ENCODE peak calls at places on chromosomes 7 and 10, in four cellular contexts. One of them, this sample, is unnamed.

GRCh38 chr7:111537134-111537533 is 25.2 kb downstream of the IMMP2L start:
- DNase-seq in endothelial cell of umbilical vein: no peak
- DNase-seq in HCT116: no peak
- DNase-seq in lower leg skin: no peak
- DNase-seq in this sample: no peak

GRCh38 chr10:122154034-122154732 is 116.9 kb upstream of the BTBD16 start:
- DNase-seq in endothelial cell of umbilical vein: no peak
- DNase-seq in HCT116: no peak
- DNase-seq in lower leg skin: no peak
- DNase-seq in this sample: no peak

GRCh38 chr10:3924344-3924743 is 139.3 kb upstream of the KLF6 start:
- DNase-seq in endothelial cell of umbilical vein: peak; percentile 98
- DNase-seq in HCT116: no peak
- DNase-seq in lower leg skin: peak; percentile 72
- DNase-seq in this sample: peak; percentile 42

GRCh38 chr10:78846770-78847169 is 222.0 kb upstream of the ZMIZ1 start:
- DNase-seq in endothelial cell of umbilical vein: no peak
- DNase-seq in HCT116: no peak
- DNase-seq in lower leg skin: peak; percentile 79
- DNase-seq in this sample: no peak

GRCh38 chr10:22714524-22715289 is at the start of gene PIP4K2A:
- DNase-seq in endothelial cell of umbilical vein: peak; percentile 58
- DNase-seq in HCT116: peak; percentile 15
- DNase-seq in lower leg skin: peak; percentile 93
- DNase-seq in this sample: peak; percentile 76

GRCh38 chr7:23067271-23067670 is 38.3 kb upstream of the KLHL7 start:
- DNase-seq in endothelial cell of umbilical vein: no peak
- DNase-seq in HCT116: no peak
- DNase-seq in lower leg skin: no peak
- DNase-seq in this sample: no peak

GRCh38 chr7:158048569-158048968 is 539.1 kb downstream of the PTPRN2 start:
- DNase-seq in endothelial cell of umbilical vein: no peak
- DNase-seq in HCT116: no peak
- DNase-seq in lower leg skin: no peak
- DNase-seq in this sample: no peak

GRCh38 chr7:102097601-102098161 is 189.0 kb upstream of the SH2B2 start:
- DNase-seq in endothelial cell of umbilical vein: no peak
- DNase-seq in HCT116: peak; percentile 88
- DNase-seq in lower leg skin: no peak
- DNase-seq in this sample: no peak

GRCh38 chr10:70604106-70604505 is 1.6 kb upstream of the PRF1 start:
- DNase-seq in endothelial cell of umbilical vein: no peak
- DNase-seq in HCT116: no peak
- DNase-seq in lower leg skin: no peak
- DNase-seq in this sample: no peak

GRCh38 chr7:29953735-29954347 is 35.8 kb downstream of the SCRN1 start:
- DNase-seq in endothelial cell of umbilical vein: no peak
- DNase-seq in HCT116: no peak
- DNase-seq in lower leg skin: no peak
- DNase-seq in this sample: no peak

GRCh38 chr10:18683427-18683826 is 24.2 kb downstream of the ARL5B start:
- DNase-seq in endothelial cell of umbilical vein: no peak
- DNase-seq in HCT116: no peak
- DNase-seq in lower leg skin: no peak
- DNase-seq in this sample: no peak

GRCh38 chr10:69051710-69052487 is 36.0 kb upstream of the SRGN start:
- DNase-seq in endothelial cell of umbilical vein: no peak
- DNase-seq in HCT116: no peak
- DNase-seq in lower leg skin: no peak
- DNase-seq in this sample: no peak

GRCh38 chr7:5396542-5396941 is 27.1 kb downstream of the TNRC18 start:
- DNase-seq in endothelial cell of umbilical vein: no peak
- DNase-seq in HCT116: peak; percentile 54
- DNase-seq in lower leg skin: no peak
- DNase-seq in this sample: no peak

GRCh38 chr10:4315529-4315928 is 510.5 kb upstream of the AKR1E2 start:
- DNase-seq in endothelial cell of umbilical vein: peak; percentile 78
- DNase-seq in HCT116: no peak
- DNase-seq in lower leg skin: no peak
- DNase-seq in this sample: no peak

GRCh38 chr7:139505563-139505962 is 17.9 kb upstream of the CLEC2L start:
- DNase-seq in endothelial cell of umbilical vein: no peak
- DNase-seq in HCT116: peak; percentile 15
- DNase-seq in lower leg skin: no peak
- DNase-seq in this sample: no peak

GRCh38 chr10:76051007-76051936 is 619.8 kb downstream of the LRMDA start:
- DNase-seq in endothelial cell of umbilical vein: no peak
- DNase-seq in HCT116: peak; percentile 29
- DNase-seq in lower leg skin: no peak
- DNase-seq in this sample: no peak

GRCh38 chr7:2970907-2971306 is 72.8 kb downstream of the CARD11 start:
- DNase-seq in endothelial cell of umbilical vein: no peak
- DNase-seq in HCT116: no peak
- DNase-seq in lower leg skin: peak; percentile 43
- DNase-seq in this sample: no peak

GRCh38 chr10:47048533-47048905 is 137.3 kb downstream of the PTPN20 start:
- DNase-seq in endothelial cell of umbilical vein: no peak
- DNase-seq in HCT116: no peak
- DNase-seq in lower leg skin: peak; percentile 68
- DNase-seq in this sample: no peak

GRCh38 chr7:157875230-157876179 is 538.7 kb downstream of the DNAJB6 start:
- DNase-seq in endothelial cell of umbilical vein: no peak
- DNase-seq in HCT116: peak; percentile 23
- DNase-seq in lower leg skin: no peak
- DNase-seq in this sample: peak; percentile 45

GRCh38 chr7:116583653-116584052 is 58.8 kb downstream of the CAV1 start:
- DNase-seq in endothelial cell of umbilical vein: no peak
- DNase-seq in HCT116: no peak
- DNase-seq in lower leg skin: no peak
- DNase-seq in this sample: no peak

GRCh38 chr10:22997102-22997501 is 69.2 kb downstream of the ARMC3 start:
- DNase-seq in endothelial cell of umbilical vein: peak; percentile 7
- DNase-seq in HCT116: peak; percentile 19
- DNase-seq in lower leg skin: no peak
- DNase-seq in this sample: no peak

GRCh38 chr10:37236093-37236492 is 110.7 kb downstream of the ANKRD30A start:
- DNase-seq in endothelial cell of umbilical vein: no peak
- DNase-seq in HCT116: no peak
- DNase-seq in lower leg skin: no peak
- DNase-seq in this sample: no peak

GRCh38 chr10:120948889-120949382 is 97.8 kb downstream of the WDR11 start:
- DNase-seq in endothelial cell of umbilical vein: peak; percentile 66
- DNase-seq in HCT116: peak; percentile 48
- DNase-seq in lower leg skin: no peak
- DNase-seq in this sample: no peak

GRCh38 chr7:125061776-125062397 is 132.3 kb upstream of the POT1 start:
- DNase-seq in endothelial cell of umbilical vein: peak; percentile 83
- DNase-seq in HCT116: peak; percentile 35
- DNase-seq in lower leg skin: no peak
- DNase-seq in this sample: peak; percentile 6

GRCh38 chr10:121974019-121974534 is 940 bp downstream of the NSMCE4A start:
- DNase-seq in endothelial cell of umbilical vein: no peak
- DNase-seq in HCT116: no peak
- DNase-seq in lower leg skin: peak; percentile 60
- DNase-seq in this sample: no peak

GRCh38 chr7:29106128-29106988 is 40.0 kb downstream of the CPVL start:
- DNase-seq in endothelial cell of umbilical vein: peak; percentile 66
- DNase-seq in HCT116: peak; percentile 39
- DNase-seq in lower leg skin: no peak
- DNase-seq in this sample: no peak

GRCh38 chr7:101728888-101729883 is 88.2 kb upstream of the CUX1 start:
- DNase-seq in endothelial cell of umbilical vein: no peak
- DNase-seq in HCT116: peak; percentile 93
- DNase-seq in lower leg skin: no peak
- DNase-seq in this sample: peak; percentile 90

GRCh38 chr7:155618708-155619633 is 25.5 kb upstream of the RBM33 start:
- DNase-seq in endothelial cell of umbilical vein: no peak
- DNase-seq in HCT116: no peak
- DNase-seq in lower leg skin: no peak
- DNase-seq in this sample: peak; percentile 35

GRCh38 chr10:72875250-72876055 is 18.1 kb upstream of the OIT3 start:
- DNase-seq in endothelial cell of umbilical vein: peak; percentile 66
- DNase-seq in HCT116: peak; percentile 12
- DNase-seq in lower leg skin: no peak
- DNase-seq in this sample: no peak

DNA sequence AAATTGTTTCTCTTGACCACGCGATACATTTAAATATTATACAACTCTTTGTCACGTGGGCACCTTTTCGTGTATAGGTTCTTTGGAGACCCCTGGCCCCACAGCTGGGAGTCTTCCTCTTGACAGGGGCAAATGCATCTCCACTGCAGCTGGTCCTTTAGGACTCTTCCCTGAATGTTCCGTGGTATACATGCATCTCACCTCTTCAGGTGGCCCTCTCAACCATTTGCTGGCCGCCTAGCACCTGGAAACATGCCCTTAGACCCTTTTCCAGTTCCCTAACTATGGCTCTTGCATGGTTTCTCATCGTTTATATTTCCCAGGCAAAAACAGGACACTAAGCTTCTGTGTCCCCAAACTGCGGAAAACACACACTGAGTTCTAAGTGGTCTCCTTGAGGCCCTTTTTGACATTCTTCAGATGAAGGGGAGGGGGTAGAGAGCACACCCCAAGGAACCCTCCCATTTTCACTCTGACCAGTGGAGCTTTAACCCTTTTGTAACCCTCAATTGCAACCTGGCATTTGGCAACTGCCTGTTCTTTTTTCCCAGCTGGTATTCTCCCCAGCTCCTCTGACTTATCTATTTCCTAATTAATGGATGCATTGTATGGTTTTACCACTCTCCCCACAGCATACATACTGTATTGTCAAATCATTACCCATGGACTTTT is 20.6 kb downstream of the HNRNPA2B1 start:
- DNase-seq in endothelial cell of umbilical vein: no peak
- DNase-seq in HCT116: no peak
- DNase-seq in lower leg skin: no peak
- DNase-seq in this sample: no peak
- TF ChIP-seq POLR2A in endothelial cell of umbilical vein: peak; percentile 61
- TF ChIP-seq POLR2A in HCT116: no peak
- TF ChIP-seq POLR2A in lower leg skin: no peak
- TF ChIP-seq POLR2A in this sample: no peak

GRCh38 chr7:109308816-109309215 is 739.1 kb downstream of the DNAJB9 start:
- DNase-seq in endothelial cell of umbilical vein: no peak
- DNase-seq in HCT116: no peak
- DNase-seq in lower leg skin: no peak
- DNase-seq in this sample: no peak

DNA sequence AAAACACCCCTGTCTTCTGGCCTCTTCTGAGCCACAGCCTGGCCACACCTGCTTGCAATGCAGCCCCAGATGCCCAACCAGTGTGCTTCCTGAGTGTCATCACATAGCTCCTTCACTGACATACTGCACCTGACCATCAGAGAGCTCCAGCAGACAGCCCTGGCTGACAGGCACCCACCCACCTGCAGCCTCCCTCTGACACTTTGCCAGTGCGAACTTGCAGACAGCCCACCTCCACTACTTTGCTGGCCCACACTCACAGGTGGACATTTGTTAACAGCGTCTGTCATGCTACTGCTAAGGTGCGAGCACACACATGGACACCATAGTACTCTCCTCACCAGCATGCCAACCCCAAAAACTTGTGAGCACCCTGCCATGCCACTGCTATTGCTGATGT is 740.1 kb downstream of the DNAJB9 start:
- DNase-seq in endothelial cell of umbilical vein: no peak
- DNase-seq in HCT116: no peak
- DNase-seq in lower leg skin: no peak
- DNase-seq in this sample: no peak
- TF ChIP-seq POLR2A in endothelial cell of umbilical vein: no peak
- TF ChIP-seq POLR2A in HCT116: no peak
- TF ChIP-seq POLR2A in lower leg skin: no peak
- TF ChIP-seq POLR2A in this sample: no peak

DNA sequence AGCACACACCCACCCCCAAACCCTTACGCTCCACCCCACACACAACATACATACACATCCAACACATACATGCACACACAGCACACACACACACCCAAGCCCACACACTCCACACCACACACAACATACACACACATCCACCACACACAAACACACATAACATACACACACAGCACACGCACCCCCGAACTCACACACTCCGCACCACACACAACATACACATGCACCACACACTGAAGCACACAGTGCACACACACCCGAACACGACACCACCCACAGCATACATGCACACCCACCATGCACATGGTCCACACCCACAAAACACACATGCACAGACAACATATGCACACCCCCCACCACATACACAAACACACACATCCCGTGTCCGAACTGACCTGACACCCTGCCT is 2.0 kb downstream of the PRAP1 start:
- DNase-seq in endothelial cell of umbilical vein: no peak
- DNase-seq in HCT116: no peak
- DNase-seq in lower leg skin: no peak
- DNase-seq in this sample: no peak
- TF ChIP-seq POLR2A in endothelial cell of umbilical vein: no peak
- TF ChIP-seq POLR2A in HCT116: no peak
- TF ChIP-seq POLR2A in lower leg skin: no peak
- TF ChIP-seq POLR2A in this sample: no peak

GRCh38 chr10:14879055-14879800 is 562 bp downstream of the SUV39H2 start:
- DNase-seq in endothelial cell of umbilical vein: no peak
- DNase-seq in HCT116: no peak
- DNase-seq in lower leg skin: peak; percentile 85
- DNase-seq in this sample: peak; percentile 28
- TF ChIP-seq POLR2A in endothelial cell of umbilical vein: no peak
- TF ChIP-seq POLR2A in HCT116: no peak
- TF ChIP-seq POLR2A in lower leg skin: no peak
- TF ChIP-seq POLR2A in this sample: no peak

GRCh38 chr7:21141476-21141875 is 286.4 kb upstream of the SP4 start:
- DNase-seq in endothelial cell of umbilical vein: no peak
- DNase-seq in HCT116: no peak
- DNase-seq in lower leg skin: no peak
- DNase-seq in this sample: no peak
- TF ChIP-seq POLR2A in endothelial cell of umbilical vein: no peak
- TF ChIP-seq POLR2A in HCT116: no peak
- TF ChIP-seq POLR2A in lower leg skin: no peak
- TF ChIP-seq POLR2A in this sample: no peak

DNA sequence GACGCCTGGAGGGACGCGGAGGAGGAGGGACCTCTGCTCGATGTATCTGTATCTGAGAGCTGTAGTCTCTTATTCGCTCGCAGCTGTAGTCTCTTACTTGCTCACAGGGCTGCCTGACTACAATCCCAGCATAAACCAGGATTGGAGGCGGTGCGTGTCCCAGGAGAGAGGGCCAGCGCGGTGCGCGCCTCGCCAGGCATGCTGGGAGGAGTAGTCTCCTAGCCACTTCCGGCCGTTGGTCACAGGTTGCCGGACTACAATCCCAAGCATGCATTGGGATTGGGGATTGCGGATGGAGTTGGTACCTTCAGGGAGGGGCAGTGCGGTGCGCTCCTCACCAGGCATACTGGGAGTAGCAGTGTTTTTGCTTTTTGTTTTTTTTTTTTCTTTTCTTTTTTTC is 421.7 kb upstream of the NUPR2 start:
- DNase-seq in endothelial cell of umbilical vein: no peak
- DNase-seq in HCT116: no peak
- DNase-seq in lower leg skin: no peak
- DNase-seq in this sample: no peak
- TF ChIP-seq POLR2A in endothelial cell of umbilical vein: no peak
- TF ChIP-seq POLR2A in HCT116: no peak
- TF ChIP-seq POLR2A in lower leg skin: no peak
- TF ChIP-seq POLR2A in this sample: no peak

This sample was measured in H54.